ENCODE peak calls at places on chromosome 5, in six cellular contexts. One of them, this sample, is unnamed.

GRCh38 chr5:28344803-28345433 is 1306.5 kb upstream of the CDH9 start:
- DNase-seq in K562: peak; percentile 20
- DNase-seq in HepG2: peak; percentile 35
- DNase-seq in H1: no peak
- DNase-seq in GM12878: peak; percentile 0
- DNase-seq in GM12891: no peak
- DNase-seq in this sample: no peak

GRCh38 chr5:121725450-121725849 is 126.2 kb upstream of the FTMT start:
- DNase-seq in K562: no peak
- DNase-seq in HepG2: no peak
- DNase-seq in H1: no peak
- DNase-seq in GM12878: no peak
- DNase-seq in GM12891: no peak
- DNase-seq in this sample: no peak

GRCh38 chr5:5494489-5495402 is 72.3 kb downstream of the ICE1 start:
- DNase-seq in K562: peak; percentile 99
- DNase-seq in HepG2: peak; percentile 51
- DNase-seq in H1: peak; percentile 96
- DNase-seq in GM12878: peak; percentile 12
- DNase-seq in GM12891: peak; percentile 61
- DNase-seq in this sample: peak; percentile 61

GRCh38 chr5:177403194-177403825 is 2.8 kb upstream of the PFN3 start:
- DNase-seq in K562: no peak
- DNase-seq in HepG2: no peak
- DNase-seq in H1: peak; percentile 74
- DNase-seq in GM12878: no peak
- DNase-seq in GM12891: peak; percentile 72
- DNase-seq in this sample: no peak

GRCh38 chr5:135156715-135157404 is 122.8 kb upstream of the PITX1 start:
- DNase-seq in K562: no peak
- DNase-seq in HepG2: peak; percentile 98
- DNase-seq in H1: no peak
- DNase-seq in GM12878: no peak
- DNase-seq in GM12891: no peak
- DNase-seq in this sample: no peak

GRCh38 chr5:120108586-120109254 is 355.4 kb upstream of the PRR16 start:
- DNase-seq in K562: no peak
- DNase-seq in HepG2: no peak
- DNase-seq in H1: no peak
- DNase-seq in GM12878: no peak
- DNase-seq in GM12891: no peak
- DNase-seq in this sample: no peak

GRCh38 chr5:132679166-132679565 is 5.4 kb downstream of the IL4 start:
- DNase-seq in K562: no peak
- DNase-seq in HepG2: no peak
- DNase-seq in H1: no peak
- DNase-seq in GM12878: no peak
- DNase-seq in GM12891: no peak
- DNase-seq in this sample: no peak

GRCh38 chr5:166582416-166582815 is 1709.0 kb upstream of the WWC1 start:
- DNase-seq in K562: no peak
- DNase-seq in HepG2: no peak
- DNase-seq in H1: no peak
- DNase-seq in GM12878: no peak
- DNase-seq in GM12891: no peak
- DNase-seq in this sample: no peak

GRCh38 chr5:109485030-109485429 is 75.3 kb upstream of the PJA2 start:
- DNase-seq in K562: peak; percentile 23
- DNase-seq in HepG2: peak; percentile 92
- DNase-seq in H1: no peak
- DNase-seq in GM12878: no peak
- DNase-seq in GM12891: no peak
- DNase-seq in this sample: no peak

GRCh38 chr5:139451176-139451575 is 11.4 kb downstream of the ECSCR start:
- DNase-seq in K562: no peak
- DNase-seq in HepG2: no peak
- DNase-seq in H1: no peak
- DNase-seq in GM12878: no peak
- DNase-seq in GM12891: no peak
- DNase-seq in this sample: no peak

GRCh38 chr5:116652196-116652729 is 77.6 kb upstream of the SEMA6A start:
- DNase-seq in K562: no peak
- DNase-seq in HepG2: peak; percentile 97
- DNase-seq in H1: peak; percentile 49
- DNase-seq in GM12878: peak; percentile 85
- DNase-seq in GM12891: no peak
- DNase-seq in this sample: no peak

GRCh38 chr5:90909091-90909503 is 350.5 kb downstream of the ADGRV1 start:
- DNase-seq in K562: no peak
- DNase-seq in HepG2: peak; percentile 19
- DNase-seq in H1: no peak
- DNase-seq in GM12878: no peak
- DNase-seq in GM12891: no peak
- DNase-seq in this sample: no peak

GRCh38 chr5:59591162-59591561 is 302.4 kb downstream of the PDE4D start:
- DNase-seq in K562: no peak
- DNase-seq in HepG2: no peak
- DNase-seq in H1: no peak
- DNase-seq in GM12878: no peak
- DNase-seq in GM12891: no peak
- DNase-seq in this sample: no peak

GRCh38 chr5:139091439-139092156 is 106.6 kb downstream of the SIL1 start:
- DNase-seq in K562: no peak
- DNase-seq in HepG2: no peak
- DNase-seq in H1: no peak
- DNase-seq in GM12878: no peak
- DNase-seq in GM12891: no peak
- DNase-seq in this sample: no peak

GRCh38 chr5:102715405-102715804 is 39.7 kb upstream of the PAM start:
- DNase-seq in K562: no peak
- DNase-seq in HepG2: no peak
- DNase-seq in H1: no peak
- DNase-seq in GM12878: no peak
- DNase-seq in GM12891: no peak
- DNase-seq in this sample: no peak

GRCh38 chr5:148378670-148379069 is 5.1 kb upstream of the FBXO38 start:
- DNase-seq in K562: no peak
- DNase-seq in HepG2: no peak
- DNase-seq in H1: no peak
- DNase-seq in GM12878: no peak
- DNase-seq in GM12891: no peak
- DNase-seq in this sample: no peak

GRCh38 chr5:148376198-148376597 is 7.6 kb upstream of the FBXO38 start:
- DNase-seq in K562: no peak
- DNase-seq in HepG2: no peak
- DNase-seq in H1: no peak
- DNase-seq in GM12878: no peak
- DNase-seq in GM12891: no peak
- DNase-seq in this sample: no peak

GRCh38 chr5:148372883-148373282 is 10.9 kb upstream of the FBXO38 start:
- DNase-seq in K562: no peak
- DNase-seq in HepG2: no peak
- DNase-seq in H1: no peak
- DNase-seq in GM12878: no peak
- DNase-seq in GM12891: no peak
- DNase-seq in this sample: no peak

GRCh38 chr5:148372331-148372730 is 11.4 kb upstream of the FBXO38 start:
- DNase-seq in K562: no peak
- DNase-seq in HepG2: no peak
- DNase-seq in H1: no peak
- DNase-seq in GM12878: no peak
- DNase-seq in GM12891: no peak
- DNase-seq in this sample: no peak

DNA sequence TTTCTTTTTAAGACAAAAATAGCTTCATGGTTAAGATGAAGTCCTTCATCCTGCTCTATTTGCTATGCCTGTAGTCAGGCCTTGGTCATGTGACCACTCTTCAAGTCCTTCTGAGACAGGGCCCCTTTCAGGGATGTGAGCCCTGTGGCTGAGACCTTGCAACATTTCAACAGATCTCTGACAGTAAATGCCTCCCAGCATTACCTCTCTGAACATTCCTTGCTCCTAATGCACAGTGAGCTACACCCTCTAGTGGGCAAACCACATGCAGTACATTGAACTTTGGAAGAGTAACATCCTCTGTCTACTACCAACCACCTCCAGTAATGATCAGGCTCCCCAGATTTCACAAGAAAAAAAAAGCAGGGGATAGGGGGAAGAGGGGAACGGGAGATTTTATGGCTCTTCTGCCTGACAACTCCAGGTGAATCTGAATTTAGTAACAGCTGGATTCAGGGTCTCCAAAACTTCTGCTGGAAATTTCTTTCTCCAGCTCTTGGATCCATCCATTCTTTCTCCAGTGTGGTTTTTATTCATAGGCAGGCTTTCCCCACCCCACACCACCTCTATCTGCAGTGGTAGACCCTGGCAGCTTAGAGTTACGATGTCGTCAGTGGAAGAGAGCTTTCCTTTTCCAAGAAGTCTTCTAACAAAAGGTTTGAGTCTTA is 8.9 kb upstream of the FBXO38 start:
- DNase-seq in K562: peak; percentile 43
- DNase-seq in HepG2: peak; percentile 72
- DNase-seq in H1: peak; percentile 49
- DNase-seq in GM12878: no peak
- DNase-seq in GM12891: no peak
- DNase-seq in this sample: no peak
- TF ChIP-seq TAF1 in K562: no peak
- TF ChIP-seq TAF1 in HepG2: no peak
- TF ChIP-seq TAF1 in H1: no peak
- TF ChIP-seq TAF1 in GM12878: no peak
- TF ChIP-seq TAF1 in GM12891: no peak
- TF ChIP-seq TAF1 in this sample: no peak

GRCh38 chr5:147310059-147310704 is 75.4 kb downstream of the STK32A start:
- DNase-seq in K562: no peak
- DNase-seq in HepG2: no peak
- DNase-seq in H1: no peak
- DNase-seq in GM12878: no peak
- DNase-seq in GM12891: no peak
- DNase-seq in this sample: no peak
- TF ChIP-seq POLR2AphosphoS5 in K562: no peak
- TF ChIP-seq POLR2AphosphoS5 in HepG2: no peak
- TF ChIP-seq POLR2AphosphoS5 in H1: no peak
- TF ChIP-seq POLR2AphosphoS5 in GM12878: no peak
- TF ChIP-seq POLR2AphosphoS5 in GM12891: no peak
- TF ChIP-seq POLR2AphosphoS5 in this sample: no peak

GRCh38 chr5:179820483-179821297 is at the start of gene SQSTM1:
- DNase-seq in K562: peak; percentile 81
- DNase-seq in HepG2: peak; percentile 45
- DNase-seq in H1: peak; percentile 88
- DNase-seq in GM12878: no peak
- DNase-seq in GM12891: peak; percentile 86
- DNase-seq in this sample: peak; percentile 84
- TF ChIP-seq POLR2A in K562: peak; percentile 98
- TF ChIP-seq POLR2A in HepG2: peak; percentile 99
- TF ChIP-seq POLR2A in H1: no peak
- TF ChIP-seq POLR2A in GM12878: peak; percentile 98
- TF ChIP-seq POLR2A in GM12891: peak; percentile 99
- TF ChIP-seq POLR2A in this sample: peak; percentile 99

DNA sequence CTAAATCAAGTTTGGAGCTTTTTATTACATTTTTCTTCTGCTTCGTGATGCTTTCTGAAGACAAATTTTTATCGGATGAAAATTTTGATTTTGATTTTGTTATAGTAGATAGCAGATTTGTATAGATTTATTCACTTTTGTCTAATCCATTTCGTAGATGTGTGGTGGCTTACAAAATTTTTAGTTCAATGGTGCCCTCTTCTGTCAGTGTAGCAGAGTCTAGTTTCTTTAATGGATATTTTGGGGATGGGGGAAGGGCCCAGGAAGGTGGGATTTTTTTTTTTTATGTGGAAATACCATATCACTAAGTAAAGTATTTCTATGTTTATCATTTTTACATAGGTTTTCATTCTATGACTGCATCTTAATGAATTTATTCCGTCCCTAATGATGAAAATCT is 259.9 kb upstream of the TARS1 start:
- DNase-seq in K562: no peak
- DNase-seq in HepG2: no peak
- DNase-seq in H1: no peak
- DNase-seq in GM12878: no peak
- DNase-seq in GM12891: no peak
- DNase-seq in this sample: no peak
- TF ChIP-seq TAF1 in K562: no peak
- TF ChIP-seq TAF1 in HepG2: no peak
- TF ChIP-seq TAF1 in H1: no peak
- TF ChIP-seq TAF1 in GM12878: no peak
- TF ChIP-seq TAF1 in GM12891: no peak
- TF ChIP-seq TAF1 in this sample: no peak

DNA sequence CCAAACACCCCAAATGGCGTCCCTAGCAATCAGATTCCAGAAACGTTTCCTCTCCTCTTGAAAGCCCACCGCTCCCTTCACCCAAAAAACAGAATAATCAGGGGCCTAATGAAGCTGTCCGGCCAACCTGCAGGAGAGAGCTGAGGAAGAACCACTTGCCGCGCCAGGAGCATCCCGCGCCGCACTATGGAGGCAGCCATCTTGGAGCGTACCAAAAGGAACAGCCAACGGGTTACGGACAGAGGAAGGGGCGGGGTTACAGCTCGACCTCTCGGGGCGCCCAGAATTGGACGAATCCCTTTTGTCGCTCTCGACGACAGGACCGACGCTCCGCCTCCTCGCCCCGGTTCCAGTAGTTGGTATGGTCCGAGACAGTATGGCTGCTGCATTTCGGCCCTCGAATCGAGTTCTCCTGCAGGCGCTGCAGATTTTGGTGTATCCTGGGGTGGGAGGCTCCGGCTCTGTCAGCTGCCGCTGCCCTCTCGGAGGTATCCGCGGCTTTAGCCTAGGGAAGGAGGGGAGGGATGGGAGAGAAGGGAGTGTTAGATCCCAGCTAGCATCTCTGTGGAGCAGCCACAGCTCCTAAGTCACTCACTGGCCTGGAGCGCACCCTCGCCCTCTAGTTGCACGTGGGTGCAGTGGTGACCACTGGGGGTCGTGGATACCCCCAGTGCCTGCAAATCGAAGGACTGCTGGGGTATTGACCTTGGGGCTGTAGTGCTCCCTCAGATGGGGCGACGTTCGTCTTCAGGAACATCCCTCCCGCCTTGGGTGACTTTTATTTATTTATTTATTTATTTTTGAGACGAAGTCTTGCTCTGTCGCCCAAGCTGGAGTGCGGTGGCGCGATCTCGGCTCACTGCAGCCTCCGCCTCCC is at the start of the genes MRPS27 and PTCD2:
- DNase-seq in K562: peak; percentile 94
- DNase-seq in HepG2: peak; percentile 95
- DNase-seq in H1: peak; percentile 90
- DNase-seq in GM12878: peak; percentile 90
- DNase-seq in GM12891: peak; percentile 86
- DNase-seq in this sample: peak; percentile 91
- TF ChIP-seq POLR2AphosphoS5 in K562: peak; percentile 93
- TF ChIP-seq POLR2AphosphoS5 in HepG2: peak; percentile 95
- TF ChIP-seq POLR2AphosphoS5 in H1: peak; percentile 93
- TF ChIP-seq POLR2AphosphoS5 in GM12878: peak; percentile 94
- TF ChIP-seq POLR2AphosphoS5 in GM12891: peak; percentile 90
- TF ChIP-seq POLR2AphosphoS5 in this sample: peak; percentile 96